ENCODE peak calls at places on chromosomes 6 and 20, in seven cellular contexts. D is HCT116, R is HepG2, Q is H1, B is K562, U is SK-N-SH, O is GM12878. V is an unnamed sample.

GRCh38 chr20:10524034-10524476 is 89.0 kb downstream of the SLX4IP start:
- DNase-seq in U (no peak), Q (peak), O (no peak), D (no peak), B (no peak), R (no peak), V (no peak)

GRCh38 chr6:96520851-96521115 is 823 bp upstream of the UFL1 start:
- DNase-seq in D (no peak), R (no peak), B (no peak), U (no peak), O (no peak), Q (no peak), V (no peak)

GRCh38 chr20:5557123-5557522 is 193.1 kb upstream of the SHLD1 start:
- DNase-seq in O (peak), D (peak), U (peak), Q (peak), R (peak), B (peak), V (peak)

GRCh38 chr6:100464910-100465700 is at the start of gene SIM1:
- DNase-seq in Q (peak), B (no peak), D (no peak), R (no peak), U (peak), O (no peak), V (no peak)

GRCh38 chr20:38460040-38460623 is 12.5 kb upstream of the RALGAPB start:
- DNase-seq in U (peak), R (peak), Q (no peak), B (peak), D (peak), O (no peak), V (no peak)

GRCh38 chr6:160315310-160315709 is 32.9 kb upstream of the SLC22A3 start:
- DNase-seq in U (no peak), O (no peak), D (no peak), B (no peak), Q (no peak), R (no peak), V (no peak)

GRCh38 chr20:38143238-38143645 is 21.8 kb downstream of the TGM2 start:
- DNase-seq in U (peak), R (peak), Q (no peak), O (no peak), B (no peak), D (no peak), V (peak)

GRCh38 chr6:108874470-108875160 is 26.4 kb downstream of the ARMC2 start:
- DNase-seq in R (no peak), D (no peak), U (no peak), B (no peak), O (peak), Q (no peak), V (no peak)

GRCh38 chr20:18056174-18057105 is 1.3 kb downstream of the OVOL2 start:
- DNase-seq in D (no peak), U (peak), B (no peak), O (no peak), R (no peak), Q (peak), V (peak)

GRCh38 chr6:137641474-137642077 is 147.4 kb upstream of the OLIG3 start:
- DNase-seq in D (peak), R (peak), Q (peak), U (peak), O (no peak), B (peak), V (peak)

GRCh38 chr20:63572788-63573738 is 976 bp downstream of the HELZ2 start:
- DNase-seq in U (peak), B (no peak), O (no peak), D (no peak), R (peak), Q (no peak), V (no peak)

GRCh38 chr6:65745614-65746013 is 38.6 kb upstream of the EYS start:
- DNase-seq in D (no peak), O (no peak), B (no peak), Q (no peak), R (no peak), U (no peak), V (no peak)

GRCh38 chr6:44247338-44248302 is 719 bp downstream of the HSP90AB1 start:
- DNase-seq in O (no peak), U (peak), B (peak), R (peak), Q (no peak), D (no peak), V (no peak)

GRCh38 chr6:39824030-39824926 is 32.1 kb downstream of the DAAM2 start:
- DNase-seq in Q (no peak), R (no peak), O (no peak), U (peak), D (no peak), B (no peak), V (no peak)

GRCh38 chr6:131917318-131917717 is 33.9 kb downstream of the CCN2 start:
- DNase-seq in B (no peak), O (no peak), Q (no peak), U (no peak), D (no peak), R (no peak), V (no peak)

DNA sequence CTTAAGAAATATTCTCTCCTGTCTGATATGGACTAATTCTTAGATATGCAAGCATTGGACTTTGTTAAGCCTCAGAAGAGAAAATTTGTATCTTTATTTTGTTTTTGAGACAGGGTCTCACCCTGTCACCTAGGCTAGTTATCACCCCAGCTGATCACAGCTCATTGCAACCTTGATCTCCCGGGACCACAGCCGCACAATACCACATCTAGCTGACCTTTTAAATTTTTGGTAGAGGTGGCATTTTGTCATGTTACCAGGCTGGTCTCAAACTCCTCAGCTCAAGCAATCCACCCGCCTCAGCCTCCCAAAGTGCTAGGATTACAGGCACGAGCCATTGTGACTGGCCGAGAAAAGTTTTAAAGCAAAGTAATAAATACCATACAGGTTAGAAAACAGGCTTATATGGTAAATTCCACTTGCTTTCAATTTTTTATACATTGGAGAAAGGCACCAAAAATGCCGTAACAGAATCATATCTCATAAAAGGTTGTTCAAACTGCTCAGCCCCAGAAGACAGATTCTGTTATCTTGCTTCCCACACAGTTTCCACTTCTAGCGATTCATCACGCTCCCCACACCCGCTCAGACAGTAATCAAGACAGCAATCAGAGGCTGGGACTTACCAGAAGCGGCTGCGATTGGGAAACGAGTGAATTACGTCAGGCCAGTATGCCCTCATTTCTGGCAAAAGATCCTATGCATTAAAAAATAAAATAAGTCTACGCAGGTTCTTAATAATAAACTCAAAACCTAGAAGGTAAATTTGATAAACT is 13.8 kb downstream of the RNASET2 start:
- DNase-seq in Q (no peak), D (no peak), R (no peak), B (peak), U (peak), O (no peak), V (no peak)
- TF ChIP-seq JUND in Q (no peak), D (no peak), R (no peak), B (peak), U (no peak), O (no peak), V (no peak)

DNA sequence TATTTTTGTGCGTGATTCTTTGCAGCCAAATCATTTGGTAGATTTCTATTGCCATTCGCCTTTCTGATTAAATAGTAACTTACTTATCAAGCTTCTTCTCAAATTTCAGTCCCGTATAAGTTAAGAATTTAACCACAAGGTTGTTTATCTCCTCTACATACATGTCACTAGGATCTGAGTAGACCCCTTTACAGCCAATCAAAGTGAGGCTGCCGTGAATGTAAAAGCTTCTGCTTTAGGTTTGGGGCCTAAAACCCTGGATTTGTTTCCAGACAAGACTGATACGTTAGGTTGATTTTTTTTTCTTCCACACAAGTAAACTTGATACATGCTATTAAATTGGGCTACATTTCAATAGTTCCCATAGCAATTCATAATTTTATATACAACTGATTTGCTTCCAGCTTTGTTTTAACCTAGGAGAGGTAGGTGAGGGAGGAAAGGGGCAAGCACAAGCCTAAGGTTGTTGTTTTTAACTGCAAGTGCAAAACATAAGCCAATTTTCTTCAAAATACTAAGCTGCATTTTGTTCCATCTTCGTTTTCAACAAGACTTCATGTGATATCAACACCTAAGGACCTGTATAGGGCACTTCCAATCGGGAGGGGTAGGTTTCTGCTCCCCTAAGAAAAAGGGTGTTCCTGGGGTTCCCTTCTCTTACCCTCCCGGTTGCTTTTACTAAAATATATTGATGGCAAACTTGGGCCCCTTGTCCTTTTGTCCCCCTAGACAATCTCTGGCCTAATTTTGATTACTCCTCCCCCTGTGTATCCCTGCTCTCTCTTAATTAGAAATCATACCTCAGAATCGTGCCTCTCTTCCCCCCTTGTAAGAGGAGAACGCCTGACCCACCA is 1.7 kb downstream of the RANBP9 start:
- DNase-seq in B (peak), Q (no peak), R (peak), D (no peak), O (no peak), U (peak), V (no peak)
- TF ChIP-seq JUND in B (no peak), Q (no peak), R (no peak), D (no peak), O (no peak), U (no peak), V (no peak)

GRCh38 chr6:54525731-54526130 is 217.5 kb downstream of the TINAG start:
- DNase-seq in B (no peak), D (peak), R (no peak), Q (no peak), U (no peak), O (no peak), V (no peak)
- TF ChIP-seq JUND in B (no peak), D (no peak), R (no peak), Q (no peak), U (no peak), O (no peak), V (no peak)

DNA sequence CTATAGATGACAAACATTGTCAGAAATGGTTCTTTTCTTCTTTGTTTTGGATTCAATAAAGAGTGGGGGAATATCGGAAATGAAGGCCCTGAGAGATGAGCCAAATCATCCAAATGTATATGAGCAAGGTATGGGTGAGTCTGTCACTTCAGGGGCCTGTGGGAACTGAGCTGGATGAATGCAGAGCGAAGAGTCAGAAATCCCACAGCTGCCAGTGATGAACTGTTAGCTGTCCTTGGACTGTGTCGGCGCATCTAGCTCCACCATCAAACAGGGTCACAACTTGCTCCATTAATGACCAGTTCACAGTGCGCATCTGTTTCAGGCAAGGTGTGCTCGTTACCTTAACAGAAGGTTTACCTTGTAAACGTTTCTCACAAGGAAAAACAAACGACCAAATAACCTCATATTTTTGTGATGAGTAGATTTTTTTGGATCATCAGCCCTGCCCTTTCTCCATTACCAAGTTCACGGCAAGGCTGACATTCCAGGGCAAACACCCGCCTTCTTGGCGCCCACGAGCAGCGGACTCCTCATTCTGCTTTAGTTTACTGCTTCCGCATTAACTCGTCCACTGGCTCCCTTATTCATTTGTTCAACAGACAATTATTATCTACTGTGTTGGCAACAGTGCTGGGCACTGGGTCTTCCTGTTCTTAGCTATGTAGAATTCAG is 15.0 kb upstream of the CCN6 start:
- DNase-seq in Q (no peak), R (no peak), U (no peak), D (no peak), B (no peak), O (no peak), V (no peak)
- TF ChIP-seq JUND in Q (no peak), R (no peak), U (no peak), D (no peak), B (no peak), O (no peak), V (no peak)

GRCh38 chr6:115997990-115998585 is 62.6 kb downstream of the FRK start:
- DNase-seq in B (no peak), O (no peak), Q (no peak), R (peak), U (no peak), D (no peak), V (no peak)
- TF ChIP-seq JUND in B (no peak), O (no peak), Q (no peak), R (no peak), U (no peak), D (no peak), V (no peak)

DNA sequence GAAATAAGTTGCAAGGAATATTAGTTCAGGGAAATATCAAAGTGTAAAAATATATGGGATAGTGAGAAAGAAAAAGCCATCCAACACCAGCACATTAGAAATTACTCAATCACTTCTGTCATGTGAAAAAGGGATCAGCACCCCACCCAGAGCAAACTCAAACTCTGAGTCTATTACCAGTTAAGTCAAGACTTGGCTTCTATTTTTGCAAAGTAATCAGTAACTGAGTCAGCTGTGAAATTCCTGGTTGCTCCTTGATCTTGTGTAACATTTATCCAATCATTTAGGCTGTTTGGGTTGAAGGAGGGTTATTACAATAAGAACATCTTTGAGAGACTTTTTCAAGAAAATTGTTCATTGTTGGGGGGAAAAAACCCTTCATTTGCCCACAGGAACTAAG is 51.2 kb downstream of the SLC22A23 start:
- DNase-seq in U (no peak), O (no peak), R (peak), Q (no peak), B (no peak), D (no peak), V (no peak)
- TF ChIP-seq JUND in U (no peak), O (no peak), R (no peak), Q (no peak), B (no peak), D (no peak), V (no peak)

GRCh38 chr6:12116264-12116800 is 104.2 kb downstream of the HIVEP1 start:
- DNase-seq in Q (no peak), R (no peak), D (no peak), U (no peak), B (no peak), O (no peak), V (no peak)

GRCh38 chr6:12113190-12113578 is 101.1 kb downstream of the HIVEP1 start:
- DNase-seq in U (no peak), R (no peak), B (no peak), O (no peak), Q (no peak), D (no peak), V (no peak)

GRCh38 chr6:12115492-12115891 is 103.4 kb downstream of the HIVEP1 start:
- DNase-seq in U (no peak), B (no peak), O (no peak), D (no peak), R (no peak), Q (no peak), V (no peak)

GRCh38 chr6:12114055-12114503 is 102.0 kb downstream of the HIVEP1 start:
- DNase-seq in Q (no peak), D (no peak), B (no peak), R (no peak), O (no peak), U (no peak), V (no peak)

DNA sequence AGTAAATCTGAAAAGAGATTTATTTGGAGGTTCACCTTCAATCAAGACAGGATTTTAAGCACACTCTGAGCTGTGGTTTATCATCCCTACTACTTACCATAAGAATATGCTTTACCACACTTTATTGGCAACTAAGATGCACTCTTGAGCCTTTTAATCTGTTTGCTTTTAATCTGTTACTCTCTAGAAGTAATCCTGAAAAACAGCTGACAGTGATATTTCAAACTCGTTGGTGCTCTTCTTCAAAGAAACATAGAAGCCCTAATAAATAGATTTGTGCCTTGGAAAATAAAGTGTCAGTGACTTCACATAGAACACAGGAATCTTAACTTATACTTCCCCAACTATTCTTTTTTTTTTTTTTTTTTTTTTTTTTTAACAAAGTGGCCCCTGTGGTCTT is 102.9 kb downstream of the HIVEP1 start:
- DNase-seq in Q (no peak), R (no peak), D (no peak), U (no peak), O (no peak), B (no peak), V (no peak)
- TF ChIP-seq JUND in Q (no peak), R (no peak), D (no peak), U (no peak), O (no peak), B (no peak), V (no peak)